ENCODE peak calls at places on chromosomes 6 and 20, in five cellular contexts. J is left lung, L is psoas muscle, X is HFF-Myc, M is astrocyte of the cerebellum. U is an unnamed sample.
A peak's percentile ranks its signal among the peaks of the same experiment; 100 is the strongest.

GRCh38 chr6:33673847-33674246 is 37.7 kb downstream of the UQCC2 start:
- DNase-seq in J (no peak), M (no peak), X (no peak), L (no peak), U (no peak)

GRCh38 chr20:45294659-45295058 is 12.0 kb upstream of the RBPJL start:
- DNase-seq in X (no peak), J (no peak), M (no peak), L (no peak), U (no peak)

GRCh38 chr6:96675617-96676016 is 112.7 kb downstream of the FHL5 start:
- DNase-seq in M (no peak), X (no peak), J (no peak), L (no peak), U (no peak)

GRCh38 chr6:144543006-144543871 is 258.1 kb downstream of the UTRN start:
- DNase-seq in M (no peak), L (no peak), J (no peak), X (no peak), U (no peak)

GRCh38 chr20:53581444-53582311 is 12.0 kb downstream of the ZNF217 start:
- DNase-seq in L (no peak), M (no peak), X (no peak), J (no peak), U (no peak)

GRCh38 chr6:82862543-82862942 is 203.1 kb downstream of the UBE3D start:
- DNase-seq in J (no peak), M (peak; percentile 69), L (no peak), X (peak; percentile 12), U (peak; percentile 83)

GRCh38 chr6:106377061-106377540 is 16.6 kb downstream of the CRYBG1 start:
- DNase-seq in J (no peak), L (no peak), M (peak; percentile 13), X (no peak), U (peak; percentile 10)

GRCh38 chr20:32007787-32008616 is 2.2 kb upstream of the CCM2L start:
- DNase-seq in X (peak; percentile 10), L (peak; percentile 62), J (no peak), M (no peak), U (no peak)

GRCh38 chr6:13574149-13574570 is 241 bp upstream of the SIRT5 start:
- DNase-seq in L (peak; percentile 95), M (peak; percentile 70), J (peak; percentile 97), X (peak; percentile 75), U (no peak)

GRCh38 chr6:45630314-45630713 is 252.6 kb upstream of the SUPT3H start:
- DNase-seq in X (no peak), J (no peak), M (no peak), L (no peak), U (no peak)

GRCh38 chr6:26199773-26200728 is 112.8 kb downstream of the HFE start:
- DNase-seq in X (no peak), J (peak; percentile 82), M (no peak), L (no peak), U (no peak)

GRCh38 chr6:117191448-117191847 is 73.9 kb upstream of the VGLL2 start:
- DNase-seq in M (no peak), J (no peak), L (no peak), X (no peak), U (no peak)

GRCh38 chr6:156423829-156424228 is 353.3 kb upstream of the ARID1B start:
- DNase-seq in M (no peak), L (no peak), X (no peak), J (no peak), U (no peak)

GRCh38 chr20:32467506-32468312 is 109.6 kb downstream of the ASXL1 start:
- DNase-seq in M (no peak), J (peak; percentile 67), X (no peak), L (peak; percentile 48), U (no peak)

GRCh38 chr6:130366011-130366963 is at the start of gene TMEM200A:
- DNase-seq in X (no peak), J (peak; percentile 79), M (peak; percentile 32), L (peak; percentile 45), U (no peak)

DNA sequence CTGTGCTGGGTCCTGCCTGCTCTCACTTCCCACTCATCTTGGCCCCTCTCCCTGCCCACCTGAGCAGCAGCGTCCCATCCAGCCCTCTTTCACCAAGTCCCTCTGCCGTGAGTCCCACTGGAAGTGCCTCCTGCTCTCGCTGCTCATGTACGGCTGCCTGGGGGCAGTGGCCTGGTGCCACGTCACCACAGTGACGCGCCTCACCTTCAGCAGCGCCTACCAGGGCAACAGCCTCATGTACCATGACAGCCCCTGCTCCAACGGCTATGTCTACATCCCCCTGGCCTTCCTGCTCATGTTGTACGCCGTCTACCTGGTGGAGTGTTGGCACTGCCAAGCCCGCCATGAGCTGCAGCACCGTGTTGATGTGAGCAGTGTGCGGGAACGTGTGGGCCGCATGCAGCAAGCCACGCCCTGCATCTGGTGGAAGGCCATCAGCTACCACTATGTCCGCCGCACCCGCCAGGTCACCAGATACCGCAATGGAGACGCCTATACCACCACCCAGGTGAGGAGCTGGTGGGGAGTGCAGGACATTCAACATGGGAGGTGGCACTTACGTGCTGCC is 2.8 kb downstream of the TMEM151B start:
- DNase-seq in X (no peak), L (peak; percentile 25), J (no peak), M (no peak), U (no peak)
- H3K4me3 ChIP-seq in X (no peak overlapping the region), L (no peak overlapping the region), J (no peak overlapping the region), M (no peak overlapping the region), U (no peak overlapping the region)

GRCh38 chr6:20909621-20910020 is 375.4 kb downstream of the CDKAL1 start:
- DNase-seq in X (no peak), M (no peak), L (no peak), J (no peak), U (no peak)

GRCh38 chr6:20905377-20905776 is 371.1 kb downstream of the CDKAL1 start:
- DNase-seq in J (no peak), L (no peak), X (no peak), M (no peak), U (no peak)

GRCh38 chr6:20911826-20912225 is 377.6 kb downstream of the CDKAL1 start:
- DNase-seq in M (no peak), X (no peak), L (no peak), J (no peak), U (no peak)

GRCh38 chr6:20906938-20907337 is 372.7 kb downstream of the CDKAL1 start:
- DNase-seq in L (no peak), M (peak; percentile 23), J (no peak), X (no peak), U (no peak)

GRCh38 chr6:20907486-20908071 is 373.3 kb downstream of the CDKAL1 start:
- DNase-seq in L (no peak), X (no peak), J (peak; percentile 45), M (no peak), U (no peak)
- TF ChIP-seq CTCF in L (no peak), X (no peak), J (no peak), M (no peak), U (no peak)

GRCh38 chr6:150765457-150765764 is 100.1 kb upstream of the MTHFD1L start:
- DNase-seq in M (no peak), L (no peak), X (no peak), J (no peak), U (no peak)
- H3K4me3 ChIP-seq in M (no peak overlapping the region), L (no peak overlapping the region), X (no peak overlapping the region), J (no peak overlapping the region), U (no peak overlapping the region)

GRCh38 chr6:94636780-94637385 is 940.5 kb upstream of the MANEA start:
- DNase-seq in L (no peak), X (no peak), M (peak; percentile 1), J (no peak), U (no peak)
- TF ChIP-seq CTCF in L (no peak), X (no peak), M (peak; percentile 8), J (no peak), U (no peak)

GRCh38 chr20:34312024-34312460 is 8.9 kb upstream of the AHCY start:
- DNase-seq in J (no peak), X (no peak), L (no peak), M (no peak), U (no peak)

GRCh38 chr20:34312544-34313217 is 9.5 kb upstream of the AHCY start:
- DNase-seq in X (peak; percentile 77), M (peak; percentile 67), L (peak; percentile 91), J (peak; percentile 90), U (no peak)

GRCh38 chr20:34309691-34310090 is 6.5 kb upstream of the AHCY start:
- DNase-seq in M (no peak), L (no peak), J (no peak), X (no peak), U (no peak)

GRCh38 chr20:34310481-34311117 is 7.4 kb upstream of the AHCY start:
- DNase-seq in X (no peak), L (no peak), J (no peak), M (no peak), U (no peak)

DNA sequence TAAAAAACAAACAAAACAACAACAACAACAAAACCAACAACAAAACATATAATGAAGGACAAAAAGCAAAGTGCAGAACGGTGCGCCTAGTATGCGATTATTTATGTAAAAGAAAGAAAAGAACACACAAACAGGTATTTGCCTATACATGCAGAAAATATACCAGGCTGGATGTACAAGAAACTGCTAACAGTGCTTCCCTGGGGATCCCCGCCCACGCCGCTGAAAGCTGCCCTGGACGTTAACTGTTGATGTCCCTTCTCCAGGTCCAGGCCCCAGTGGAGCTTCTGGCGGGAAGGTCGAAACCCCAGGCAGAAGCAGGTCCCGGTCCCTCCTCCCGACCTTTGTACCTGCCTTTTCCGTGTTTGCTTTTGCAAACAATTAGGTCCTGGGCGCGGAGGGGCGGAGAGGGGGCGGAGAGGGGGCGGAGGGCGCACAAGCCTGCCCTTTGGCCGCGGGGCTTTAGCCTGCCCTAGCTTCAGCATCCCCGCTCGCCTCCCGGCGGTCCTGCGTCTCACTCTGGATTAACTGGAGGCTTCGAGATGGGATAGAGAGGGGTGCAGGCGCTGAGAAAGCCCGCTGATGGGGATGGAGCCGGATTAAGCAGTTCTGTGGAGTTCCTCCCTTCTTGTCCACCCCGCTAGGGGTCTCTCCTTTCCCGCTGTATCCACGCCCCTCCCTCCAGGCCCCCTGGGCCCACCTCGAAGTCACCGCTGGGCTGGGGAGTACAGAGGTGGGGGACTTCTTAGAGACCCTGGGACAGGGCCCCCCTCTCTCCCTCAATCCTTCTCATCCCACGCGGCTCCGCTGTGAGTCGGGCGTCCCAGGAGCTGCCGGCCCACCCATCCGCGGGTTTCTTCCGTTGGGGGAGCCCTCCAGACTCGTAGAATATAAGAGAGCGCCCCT is 8.2 kb upstream of the AHCY start:
- DNase-seq in X (no peak), J (no peak), M (no peak), L (no peak), U (no peak)
- H3K4me3 ChIP-seq in X (no peak overlapping the region), J (no peak overlapping the region), M (peak overlapping the region; percentile 18), L (peak overlapping the region; percentile 1), U (no peak overlapping the region)

GRCh38 chr20:58196402-58197184 is 31.9 kb downstream of the ANKRD60 start:
- DNase-seq in M (no peak), X (no peak), L (no peak), J (peak; percentile 38), U (no peak)

GRCh38 chr20:58195047-58195446 is 33.4 kb downstream of the ANKRD60 start:
- DNase-seq in L (no peak), X (no peak), J (no peak), M (no peak), U (no peak)

GRCh38 chr20:58194176-58194796 is 34.2 kb downstream of the ANKRD60 start:
- DNase-seq in X (no peak), J (no peak), L (no peak), M (no peak), U (no peak)

GRCh38 chr20:58192065-58192464 is 36.4 kb downstream of the ANKRD60 start:
- DNase-seq in J (no peak), L (no peak), M (no peak), X (no peak), U (no peak)

GRCh38 chr20:58192567-58192966 is 35.9 kb downstream of the ANKRD60 start:
- DNase-seq in L (no peak), M (no peak), J (peak; percentile 69), X (no peak), U (no peak)
- TF ChIP-seq CTCF in L (peak; percentile 34), M (peak; percentile 53), J (peak; percentile 67), X (peak; percentile 67), U (peak; percentile 64)